ENCODE peak calls at places on chromosomes 13 and 19, in eight cellular contexts. One of them, this sample, is unnamed. For H3K27me3 and H3K36me3, the result is how much of the 10 kb centered on the place peaks cover.

GRCh38 chr13:95756072-95756471 is 79.1 kb downstream of the DNAJC3 start:
- DNase-seq in esophagus muscularis mucosa: no peak
- DNase-seq in psoas muscle: no peak
- DNase-seq in kidney epithelial cell: no peak
- DNase-seq in suprapubic skin: no peak
- DNase-seq in Caco-2: no peak
- DNase-seq in ascending aorta: no peak
- DNase-seq in HCT116: no peak
- DNase-seq in this sample: no peak

GRCh38 chr13:82655518-82655855 is 1226.8 kb downstream of the SLITRK1 start:
- DNase-seq in esophagus muscularis mucosa: no peak
- DNase-seq in psoas muscle: no peak
- DNase-seq in kidney epithelial cell: no peak
- DNase-seq in suprapubic skin: no peak
- DNase-seq in Caco-2: no peak
- DNase-seq in ascending aorta: no peak
- DNase-seq in HCT116: no peak
- DNase-seq in this sample: no peak

GRCh38 chr13:30872685-30873443 is 33.2 kb upstream of the MEDAG start:
- DNase-seq in esophagus muscularis mucosa: no peak
- DNase-seq in psoas muscle: peak
- DNase-seq in kidney epithelial cell: peak
- DNase-seq in suprapubic skin: no peak
- DNase-seq in Caco-2: no peak
- DNase-seq in ascending aorta: peak
- DNase-seq in HCT116: no peak
- DNase-seq in this sample: peak

GRCh38 chr13:113897161-113897560 is 33.3 kb upstream of the GAS6 start:
- DNase-seq in esophagus muscularis mucosa: peak
- DNase-seq in psoas muscle: no peak
- DNase-seq in kidney epithelial cell: peak
- DNase-seq in suprapubic skin: no peak
- DNase-seq in Caco-2: no peak
- DNase-seq in ascending aorta: peak
- DNase-seq in HCT116: no peak
- DNase-seq in this sample: no peak

GRCh38 chr13:71290963-71291937 is 575.8 kb downstream of the DACH1 start:
- DNase-seq in esophagus muscularis mucosa: no peak
- DNase-seq in psoas muscle: no peak
- DNase-seq in kidney epithelial cell: peak
- DNase-seq in suprapubic skin: no peak
- DNase-seq in Caco-2: no peak
- DNase-seq in ascending aorta: peak
- DNase-seq in HCT116: no peak
- DNase-seq in this sample: peak

GRCh38 chr19:8030906-8031305 is 21.7 kb upstream of the CCL25 start:
- DNase-seq in esophagus muscularis mucosa: no peak
- DNase-seq in psoas muscle: no peak
- DNase-seq in kidney epithelial cell: no peak
- DNase-seq in suprapubic skin: no peak
- DNase-seq in Caco-2: no peak
- DNase-seq in ascending aorta: no peak
- DNase-seq in HCT116: no peak
- DNase-seq in this sample: no peak

GRCh38 chr13:21016487-21016886 is 44.9 kb downstream of the LATS2 start:
- DNase-seq in esophagus muscularis mucosa: no peak
- DNase-seq in psoas muscle: no peak
- DNase-seq in kidney epithelial cell: no peak
- DNase-seq in suprapubic skin: no peak
- DNase-seq in Caco-2: no peak
- DNase-seq in ascending aorta: no peak
- DNase-seq in HCT116: no peak
- DNase-seq in this sample: no peak

GRCh38 chr13:25690582-25690981 is 318.8 kb downstream of the ATP8A2 start:
- DNase-seq in esophagus muscularis mucosa: no peak
- DNase-seq in psoas muscle: no peak
- DNase-seq in kidney epithelial cell: no peak
- DNase-seq in suprapubic skin: no peak
- DNase-seq in Caco-2: no peak
- DNase-seq in ascending aorta: no peak
- DNase-seq in HCT116: no peak
- DNase-seq in this sample: no peak

DNA sequence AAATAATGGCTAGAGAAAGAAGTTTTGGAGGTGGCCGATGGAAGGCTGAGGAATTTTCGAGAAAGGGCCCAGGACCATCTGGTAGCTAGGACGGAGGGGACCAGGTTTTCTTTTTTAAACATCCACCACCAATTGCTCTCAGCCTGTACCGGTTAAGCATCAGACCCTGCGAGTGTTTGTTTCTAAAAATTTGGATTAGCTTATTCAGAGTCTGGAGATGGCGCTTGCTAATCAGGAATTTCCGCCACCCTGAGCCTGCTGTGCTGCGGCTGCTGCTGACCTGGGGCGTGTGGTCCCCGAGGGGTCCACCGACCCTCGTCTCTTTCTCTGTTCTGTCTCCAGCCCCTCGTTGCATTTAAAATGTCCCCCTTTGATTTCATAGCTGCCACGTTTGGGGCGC is 2.0 kb downstream of the UHRF1 start:
- DNase-seq in esophagus muscularis mucosa: no peak
- DNase-seq in psoas muscle: no peak
- DNase-seq in kidney epithelial cell: no peak
- DNase-seq in suprapubic skin: no peak
- DNase-seq in Caco-2: no peak
- DNase-seq in ascending aorta: no peak
- DNase-seq in HCT116: no peak
- DNase-seq in this sample: no peak
- H3K4me3 ChIP-seq in esophagus muscularis mucosa: peak
- H3K4me3 ChIP-seq in psoas muscle: peak
- H3K4me3 ChIP-seq in kidney epithelial cell: peak
- H3K4me3 ChIP-seq in suprapubic skin: peak
- H3K4me3 ChIP-seq in Caco-2: no peak
- H3K4me3 ChIP-seq in ascending aorta: peak
- H3K4me3 ChIP-seq in HCT116: peak
- H3K4me3 ChIP-seq in this sample: peak

GRCh38 chr19:17948967-17949930 is 16.4 kb downstream of the CCDC124 start:
- DNase-seq in esophagus muscularis mucosa: no peak
- DNase-seq in psoas muscle: no peak
- DNase-seq in kidney epithelial cell: no peak
- DNase-seq in suprapubic skin: no peak
- DNase-seq in Caco-2: no peak
- DNase-seq in ascending aorta: no peak
- DNase-seq in HCT116: no peak
- DNase-seq in this sample: peak

GRCh38 chr19:17946965-17947784 is 14.4 kb downstream of the CCDC124 start:
- DNase-seq in esophagus muscularis mucosa: no peak
- DNase-seq in psoas muscle: no peak
- DNase-seq in kidney epithelial cell: no peak
- DNase-seq in suprapubic skin: no peak
- DNase-seq in Caco-2: peak
- DNase-seq in ascending aorta: no peak
- DNase-seq in HCT116: no peak
- DNase-seq in this sample: no peak

GRCh38 chr19:17947815-17948473 is 15.1 kb downstream of the CCDC124 start:
- DNase-seq in esophagus muscularis mucosa: peak
- DNase-seq in psoas muscle: peak
- DNase-seq in kidney epithelial cell: peak
- DNase-seq in suprapubic skin: peak
- DNase-seq in Caco-2: peak
- DNase-seq in ascending aorta: peak
- DNase-seq in HCT116: peak
- DNase-seq in this sample: peak

GRCh38 chr19:17949956-17950309 is 17.0 kb upstream of the KCNN1 start:
- DNase-seq in esophagus muscularis mucosa: no peak
- DNase-seq in psoas muscle: no peak
- DNase-seq in kidney epithelial cell: no peak
- DNase-seq in suprapubic skin: no peak
- DNase-seq in Caco-2: no peak
- DNase-seq in ascending aorta: no peak
- DNase-seq in HCT116: no peak
- DNase-seq in this sample: no peak

DNA sequence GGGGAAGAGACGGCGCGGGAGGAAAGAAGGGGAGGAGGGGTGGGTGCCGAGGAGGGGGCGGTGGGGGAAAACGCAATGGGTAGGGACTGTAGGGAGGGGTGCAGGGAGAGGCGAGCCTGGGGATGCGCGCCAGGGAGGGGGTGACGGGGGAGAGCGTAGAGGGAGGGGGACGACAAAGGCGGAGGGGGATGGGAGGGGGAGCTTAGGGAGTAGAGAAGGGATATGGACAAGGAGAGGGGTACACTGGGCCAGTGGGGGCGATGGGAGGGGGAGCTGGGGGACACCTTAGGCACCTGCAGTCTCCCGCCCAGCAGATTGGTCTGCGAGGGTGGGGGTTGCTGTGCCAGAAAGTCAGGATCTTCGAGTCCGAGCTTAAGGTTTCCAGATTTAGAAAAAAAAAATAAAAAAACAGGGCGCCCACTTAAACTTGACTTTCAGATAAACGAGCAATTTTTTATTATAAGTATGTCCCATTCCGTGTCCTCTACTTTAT is 15.7 kb downstream of the CCDC124 start:
- DNase-seq in esophagus muscularis mucosa: no peak
- DNase-seq in psoas muscle: no peak
- DNase-seq in kidney epithelial cell: no peak
- DNase-seq in suprapubic skin: no peak
- DNase-seq in Caco-2: no peak
- DNase-seq in ascending aorta: no peak
- DNase-seq in HCT116: no peak
- DNase-seq in this sample: no peak
- H3K27me3 ChIP-seq in esophagus muscularis mucosa: under half
- H3K27me3 ChIP-seq in psoas muscle: under half
- H3K27me3 ChIP-seq in kidney epithelial cell: half or more
- H3K27me3 ChIP-seq in suprapubic skin: half or more
- H3K27me3 ChIP-seq in Caco-2: under half
- H3K27me3 ChIP-seq in ascending aorta: under half
- H3K27me3 ChIP-seq in HCT116: under half
- H3K27me3 ChIP-seq in this sample: under half

DNA sequence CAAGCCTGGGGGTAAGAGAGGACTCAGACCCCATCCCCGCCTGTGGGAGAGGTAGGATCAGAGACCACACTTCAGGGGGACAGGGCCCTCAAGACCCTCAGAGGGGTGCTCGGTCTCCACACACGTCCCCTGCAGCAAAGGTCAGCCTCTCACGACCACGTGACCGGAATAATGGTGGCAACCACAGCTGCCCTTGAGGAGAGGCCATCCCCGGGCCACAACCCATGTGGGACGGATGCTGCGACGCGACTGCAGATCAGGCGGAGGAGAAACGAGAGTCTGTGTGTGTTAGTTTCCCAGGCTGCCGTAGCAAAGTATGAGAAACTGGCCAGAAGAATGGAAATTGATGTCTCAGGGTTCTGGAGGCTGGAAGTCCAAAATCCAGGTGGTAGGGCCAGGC is 8.9 kb downstream of the MED25 start:
- DNase-seq in esophagus muscularis mucosa: no peak
- DNase-seq in psoas muscle: no peak
- DNase-seq in kidney epithelial cell: no peak
- DNase-seq in suprapubic skin: no peak
- DNase-seq in Caco-2: no peak
- DNase-seq in ascending aorta: no peak
- DNase-seq in HCT116: no peak
- DNase-seq in this sample: no peak
- H3K36me3 ChIP-seq in esophagus muscularis mucosa: under half
- H3K36me3 ChIP-seq in psoas muscle: under half
- H3K36me3 ChIP-seq in kidney epithelial cell: under half
- H3K36me3 ChIP-seq in suprapubic skin: half or more
- H3K36me3 ChIP-seq in Caco-2: under half
- H3K36me3 ChIP-seq in ascending aorta: half or more
- H3K36me3 ChIP-seq in HCT116: under half
- H3K36me3 ChIP-seq in this sample: under half

GRCh38 chr19:45780146-45780447 is 2.2 kb downstream of the DMPK start:
- DNase-seq in esophagus muscularis mucosa: no peak
- DNase-seq in psoas muscle: no peak
- DNase-seq in kidney epithelial cell: no peak
- DNase-seq in suprapubic skin: no peak
- DNase-seq in Caco-2: no peak
- DNase-seq in ascending aorta: no peak
- DNase-seq in HCT116: no peak
- DNase-seq in this sample: no peak
- H3K4me3 ChIP-seq in esophagus muscularis mucosa: peak
- H3K4me3 ChIP-seq in psoas muscle: peak
- H3K4me3 ChIP-seq in kidney epithelial cell: no peak
- H3K4me3 ChIP-seq in suprapubic skin: peak
- H3K4me3 ChIP-seq in Caco-2: no peak
- H3K4me3 ChIP-seq in ascending aorta: peak
- H3K4me3 ChIP-seq in HCT116: no peak
- H3K4me3 ChIP-seq in this sample: no peak

GRCh38 chr13:112059457-112060317 is 7.3 kb upstream of the SOX1 start:
- DNase-seq in esophagus muscularis mucosa: no peak
- DNase-seq in psoas muscle: no peak
- DNase-seq in kidney epithelial cell: no peak
- DNase-seq in suprapubic skin: no peak
- DNase-seq in Caco-2: no peak
- DNase-seq in ascending aorta: no peak
- DNase-seq in HCT116: no peak
- DNase-seq in this sample: no peak
- H3K27me3 ChIP-seq in esophagus muscularis mucosa: half or more
- H3K27me3 ChIP-seq in psoas muscle: half or more
- H3K27me3 ChIP-seq in kidney epithelial cell: half or more
- H3K27me3 ChIP-seq in suprapubic skin: half or more
- H3K27me3 ChIP-seq in Caco-2: under half
- H3K27me3 ChIP-seq in ascending aorta: under half
- H3K27me3 ChIP-seq in HCT116: under half
- H3K27me3 ChIP-seq in this sample: half or more

DNA sequence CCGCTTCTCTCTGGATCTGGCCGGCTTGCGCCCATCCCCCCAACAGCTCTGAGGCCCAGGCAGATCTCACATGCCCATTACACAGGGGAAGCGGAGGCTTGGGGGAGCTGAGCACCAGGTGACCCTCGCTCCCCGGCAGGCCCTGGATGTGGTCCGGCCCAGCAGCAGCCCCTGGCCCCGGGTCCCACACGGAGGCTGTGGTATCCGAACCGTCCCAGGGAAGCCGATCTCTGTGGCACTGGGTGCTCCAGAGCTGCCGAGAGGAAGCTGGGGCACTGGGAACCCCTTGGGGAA is 27.7 kb downstream of the SBNO2 start:
- DNase-seq in esophagus muscularis mucosa: no peak
- DNase-seq in psoas muscle: peak
- DNase-seq in kidney epithelial cell: no peak
- DNase-seq in suprapubic skin: no peak
- DNase-seq in Caco-2: no peak
- DNase-seq in ascending aorta: no peak
- DNase-seq in HCT116: no peak
- DNase-seq in this sample: no peak
- H3K36me3 ChIP-seq in esophagus muscularis mucosa: under half
- H3K36me3 ChIP-seq in psoas muscle: under half
- H3K36me3 ChIP-seq in kidney epithelial cell: under half
- H3K36me3 ChIP-seq in suprapubic skin: half or more
- H3K36me3 ChIP-seq in Caco-2: under half
- H3K36me3 ChIP-seq in ascending aorta: half or more
- H3K36me3 ChIP-seq in HCT116: under half
- H3K36me3 ChIP-seq in this sample: under half

GRCh38 chr19:16373989-16374388 is 49.4 kb downstream of the KLF2 start:
- DNase-seq in esophagus muscularis mucosa: no peak
- DNase-seq in psoas muscle: peak
- DNase-seq in kidney epithelial cell: no peak
- DNase-seq in suprapubic skin: no peak
- DNase-seq in Caco-2: no peak
- DNase-seq in ascending aorta: no peak
- DNase-seq in HCT116: no peak
- DNase-seq in this sample: no peak
- H3K4me3 ChIP-seq in esophagus muscularis mucosa: no peak
- H3K4me3 ChIP-seq in psoas muscle: no peak
- H3K4me3 ChIP-seq in kidney epithelial cell: no peak
- H3K4me3 ChIP-seq in suprapubic skin: no peak
- H3K4me3 ChIP-seq in Caco-2: no peak
- H3K4me3 ChIP-seq in ascending aorta: no peak
- H3K4me3 ChIP-seq in HCT116: no peak
- H3K4me3 ChIP-seq in this sample: no peak

GRCh38 chr19:18396471-18397241 is 766 bp downstream of the LRRC25 start:
- DNase-seq in esophagus muscularis mucosa: no peak
- DNase-seq in psoas muscle: peak
- DNase-seq in kidney epithelial cell: no peak
- DNase-seq in suprapubic skin: no peak
- DNase-seq in Caco-2: no peak
- DNase-seq in ascending aorta: no peak
- DNase-seq in HCT116: no peak
- DNase-seq in this sample: no peak
- H3K27me3 ChIP-seq in esophagus muscularis mucosa: under half
- H3K27me3 ChIP-seq in psoas muscle: under half
- H3K27me3 ChIP-seq in kidney epithelial cell: under half
- H3K27me3 ChIP-seq in suprapubic skin: under half
- H3K27me3 ChIP-seq in Caco-2: under half
- H3K27me3 ChIP-seq in ascending aorta: under half
- H3K27me3 ChIP-seq in HCT116: under half
- H3K27me3 ChIP-seq in this sample: under half